ENCODE peak calls at places on chromosomes 4 and X, in ten cellular contexts. R is NCI-H1105; O is NCI-H69; A is heart left ventricle; J is activated CD8-positive, alpha-beta memory T cell treated with anti-CD3 and anti-CD28 coated beads for 4 hours; B is H7; Y is fibroblast of lung; G is transverse colon; W is stimulated activated naive CD4-positive, alpha-beta T cell; K is EH. F is an unnamed sample.

GRCh38 chrX:138858438-138858837 is 146.9 kb upstream of the FGF13 start:
- DNase-seq in J (no peak), B (no peak), W (no peak), Y (peak), G (no peak), O (no peak), K (no peak), R (no peak), A (no peak), F (no peak)

GRCh38 chrX:106484233-106484632 is 127.5 kb upstream of the RADX start:
- DNase-seq in O (no peak), W (no peak), G (no peak), K (no peak), A (no peak), B (no peak), Y (no peak), R (no peak), J (no peak), F (no peak)

GRCh38 chrX:153640736-153641574 is 6.0 kb upstream of the DUSP9 start:
- DNase-seq in R (no peak), B (peak), Y (no peak), J (no peak), A (no peak), G (no peak), K (no peak), W (no peak), O (no peak), F (no peak)

GRCh38 chrX:13990126-13990525 is 39.6 kb downstream of the GEMIN8 start:
- DNase-seq in B (no peak), Y (no peak), A (no peak), K (no peak), R (no peak), J (no peak), G (no peak), W (no peak), O (no peak), F (no peak)

GRCh38 chrX:8323356-8323755 is 141.3 kb upstream of the VCX3B start:
- DNase-seq in B (no peak), J (no peak), G (no peak), K (no peak), R (no peak), W (no peak), Y (no peak), O (no peak), A (no peak), F (no peak)

GRCh38 chr4:168199262-168199957 is 107.1 kb downstream of the ANXA10 start:
- DNase-seq in W (no peak), A (no peak), Y (no peak), O (peak), B (no peak), R (no peak), J (no peak), K (no peak), G (no peak), F (no peak)

GRCh38 chrX:56963377-56963776 is 32.0 kb downstream of the SPIN3 start:
- DNase-seq in R (no peak), W (no peak), G (no peak), A (no peak), K (no peak), O (no peak), J (no peak), B (no peak), Y (no peak), F (no peak)

GRCh38 chr4:155974476-155974749 is 20.7 kb upstream of the CTSO start:
- DNase-seq in R (no peak), G (no peak), K (no peak), B (no peak), J (no peak), Y (no peak), W (no peak), A (no peak), O (no peak), F (no peak)

F was measured in activated T-helper 1 cell treated with anti-CD3 and anti-CD28 coated beads, Interleukin-2, amount 50 U/mL, for 16 hours.